ENCODE peak calls at places on chromosomes 6 and 20, in nine cellular contexts. A is NCI-H1092 treated with DMSO at 0.1 percent for 48 hours, V is NCI-H2171, I is GM20000, F is psoas muscle, B is NCI-H1930, S is GF-D8, D is posterior cingulate gyrus, P is GM03348. J is an unnamed sample.
A peak's percentile ranks its signal among the peaks of the same experiment; 100 is the strongest.

GRCh38 chr20:35742741-35743523 is 872 bp upstream of the RBM39 start:
- DNase-seq in A (peak; percentile 44), V (peak; percentile 26), I (peak; percentile 40), F (no peak), B (no peak), S (peak; percentile 77), D (no peak), P (no peak), J (no peak)

GRCh38 chr6:87742106-87742505 is 40.1 kb upstream of the AKIRIN2 start:
- DNase-seq in A (no peak), V (no peak), I (peak; percentile 58), F (no peak), B (no peak), S (peak; percentile 30), D (no peak), P (no peak), J (no peak)

GRCh38 chr20:15818651-15819071 is 754.6 kb downstream of the KIF16B start:
- DNase-seq in A (peak; percentile 35), V (no peak), I (no peak), F (no peak), B (peak; percentile 36), S (no peak), D (no peak), P (no peak), J (no peak)

GRCh38 chr6:160163912-160164311 is 42.3 kb downstream of the SLC22A1 start:
- DNase-seq in A (no peak), V (no peak), I (no peak), F (no peak), B (no peak), S (no peak), D (no peak), P (no peak), J (no peak)

GRCh38 chr6:33018904-33019303 is 9.5 kb upstream of the HLA-DOA start:
- DNase-seq in A (no peak), V (no peak), I (peak; percentile 71), F (no peak), B (no peak), S (peak; percentile 49), D (no peak), P (peak; percentile 53), J (peak; percentile 53)

GRCh38 chr6:123074616-123075015 is 78.6 kb downstream of the CLVS2 start:
- DNase-seq in A (no peak), V (no peak), I (no peak), F (no peak), B (no peak), S (no peak), D (no peak), P (no peak), J (no peak)

GRCh38 chr6:2055914-2056313 is 189.5 kb downstream of the GMDS start:
- DNase-seq in A (no peak), V (no peak), I (no peak), F (no peak), B (no peak), S (no peak), D (no peak), P (peak; percentile 46), J (no peak)

GRCh38 chr6:20400476-20401402 is 940 bp upstream of the E2F3 start:
- DNase-seq in A (peak; percentile 89), V (peak; percentile 80), I (peak; percentile 23), F (peak; percentile 78), B (peak; percentile 88), S (peak; percentile 73), D (peak; percentile 49), P (peak; percentile 47), J (peak; percentile 12)

GRCh38 chr6:90214461-90214860 is 82.2 kb downstream of the BACH2 start:
- DNase-seq in A (no peak), V (no peak), I (no peak), F (no peak), B (no peak), S (no peak), D (no peak), P (no peak), J (no peak)

GRCh38 chr6:36118550-36119107 is 11.7 kb upstream of the MAPK13 start:
- DNase-seq in A (no peak), V (no peak), I (no peak), F (no peak), B (no peak), S (peak; percentile 72), D (no peak), P (no peak), J (no peak)

GRCh38 chr6:30557683-30557981 is 537 bp downstream of the PRR3 start:
- DNase-seq in A (no peak), V (no peak), I (peak; percentile 52), F (no peak), B (no peak), S (peak; percentile 36), D (no peak), P (peak; percentile 65), J (no peak)

GRCh38 chr6:47162231-47162630 is 120.1 kb upstream of the ADGRF1 start:
- DNase-seq in A (no peak), V (no peak), I (no peak), F (no peak), B (peak; percentile 24), S (no peak), D (no peak), P (no peak), J (no peak)

GRCh38 chr6:132023490-132023889 is 72.3 kb upstream of the CCN2 start:
- DNase-seq in A (no peak), V (no peak), I (no peak), F (no peak), B (no peak), S (no peak), D (no peak), P (no peak), J (peak; percentile 7)

GRCh38 chr20:48642105-48642880 is 185.5 kb downstream of the PREX1 start:
- DNase-seq in A (no peak), V (no peak), I (no peak), F (no peak), B (no peak), S (no peak), D (no peak), P (no peak), J (no peak)

GRCh38 chr6:45896783-45897441 is 118.7 kb downstream of the CLIC5 start:
- DNase-seq in A (no peak), V (no peak), I (no peak), F (peak; percentile 22), B (no peak), S (no peak), D (no peak), P (peak; percentile 60), J (no peak)

GRCh38 chr6:148746363-148747144 is at the start of gene UST:
- DNase-seq in A (peak; percentile 49), V (peak; percentile 86), I (peak; percentile 75), F (peak; percentile 87), B (peak; percentile 38), S (no peak), D (peak; percentile 53), P (peak; percentile 89), J (peak; percentile 90)

GRCh38 chr6:154297711-154298110 is 58.9 kb downstream of the IPCEF1 start:
- DNase-seq in A (no peak), V (no peak), I (no peak), F (no peak), B (no peak), S (no peak), D (no peak), P (no peak), J (no peak)

GRCh38 chr6:107353773-107354382 is 105.5 kb downstream of the PDSS2 start:
- DNase-seq in A (no peak), V (no peak), I (no peak), F (no peak), B (no peak), S (no peak), D (no peak), P (no peak), J (no peak)

GRCh38 chr6:20708367-20709124 is 174.3 kb downstream of the CDKAL1 start:
- DNase-seq in A (no peak), V (no peak), I (peak; percentile 26), F (no peak), B (no peak), S (no peak), D (no peak), P (no peak), J (peak; percentile 14)

GRCh38 chr6:63663147-63663877 is 27.7 kb downstream of the PHF3 start:
- DNase-seq in A (no peak), V (no peak), I (no peak), F (no peak), B (no peak), S (no peak), D (no peak), P (peak; percentile 43), J (peak; percentile 62)

GRCh38 chr6:27161946-27162603 is 85.4 kb upstream of the PRSS16 start:
- DNase-seq in A (peak; percentile 44), V (peak; percentile 20), I (peak; percentile 18), F (no peak), B (peak; percentile 46), S (peak; percentile 38), D (peak; percentile 52), P (peak; percentile 35), J (peak; percentile 80)

GRCh38 chr6:3214898-3215297 is 12.6 kb downstream of the TUBB2B start:
- DNase-seq in A (no peak), V (no peak), I (no peak), F (no peak), B (no peak), S (no peak), D (no peak), P (no peak), J (peak; percentile 32)

GRCh38 chr6:44074383-44075136 is 52.7 kb downstream of the MRPL14 start:
- DNase-seq in A (no peak), V (no peak), I (peak; percentile 88), F (peak; percentile 75), B (no peak), S (no peak), D (peak; percentile 81), P (peak; percentile 89), J (peak; percentile 76)

GRCh38 chr6:3712827-3713226 is 38.7 kb downstream of the PXDC1 start:
- DNase-seq in A (no peak), V (no peak), I (no peak), F (no peak), B (no peak), S (no peak), D (no peak), P (no peak), J (no peak)

GRCh38 chr6:128244751-128245405 is 275.5 kb downstream of the PTPRK start:
- DNase-seq in A (no peak), V (no peak), I (no peak), F (no peak), B (no peak), S (no peak), D (no peak), P (peak; percentile 5), J (peak; percentile 18)

GRCh38 chr6:55449219-55449618 is 122.0 kb downstream of the GFRAL start:
- DNase-seq in A (no peak), V (no peak), I (no peak), F (no peak), B (no peak), S (no peak), D (no peak), P (no peak), J (no peak)

GRCh38 chr6:124714728-124715127 is 247.5 kb upstream of the RNF217 start:
- DNase-seq in A (no peak), V (peak; percentile 17), I (no peak), F (no peak), B (no peak), S (no peak), D (no peak), P (no peak), J (no peak)

GRCh38 chr20:44134897-44135810 is 51.8 kb downstream of the JPH2 start:
- DNase-seq in A (no peak), V (no peak), I (peak; percentile 54), F (no peak), B (no peak), S (no peak), D (no peak), P (no peak), J (no peak)

GRCh38 chr6:148999501-148999900 is 252.7 kb downstream of the UST start:
- DNase-seq in A (no peak), V (no peak), I (no peak), F (no peak), B (no peak), S (no peak), D (no peak), P (peak; percentile 11), J (peak; percentile 41)

GRCh38 chr6:150690681-150691080 is 91.0 kb downstream of the PLEKHG1 start:
- DNase-seq in A (no peak), V (no peak), I (no peak), F (no peak), B (no peak), S (no peak), D (no peak), P (no peak), J (no peak)

GRCh38 chr6:40906759-40907158 is 132.3 kb downstream of the UNC5CL start:
- DNase-seq in A (no peak), V (no peak), I (no peak), F (no peak), B (no peak), S (no peak), D (no peak), P (peak; percentile 20), J (no peak)